ENCODE peak calls at places on chromosomes 2 and 18, in five cellular contexts. R is endothelial cell of umbilical vein, N is ovary, Q is right cardiac atrium, L is GM23338. B is an unnamed sample.

GRCh38 chr18:22188551-22189267 is 19.3 kb downstream of the GATA6 start:
- DNase-seq in R (peak; percentile 51), N (no peak), Q (peak; percentile 81), L (no peak), B (no peak)

GRCh38 chr2:128501022-128501690 is 182.5 kb upstream of the HS6ST1 start:
- DNase-seq in R (no peak), N (no peak), Q (no peak), L (no peak), B (no peak)

GRCh38 chr18:7904529-7904928 is 337.4 kb downstream of the PTPRM start:
- DNase-seq in R (no peak), N (no peak), Q (no peak), L (no peak), B (no peak)

GRCh38 chr2:6958616-6959235 is 41.5 kb downstream of the RNF144A start:
- DNase-seq in R (no peak), N (no peak), Q (no peak), L (no peak), B (peak; percentile 90)

GRCh38 chr18:70276416-70277145 is 12.3 kb upstream of the SOCS6 start:
- DNase-seq in R (no peak), N (no peak), Q (no peak), L (peak; percentile 46), B (no peak)

GRCh38 chr18:44601447-44601846 is 79.2 kb upstream of the SETBP1 start:
- DNase-seq in R (peak; percentile 36), N (no peak), Q (no peak), L (no peak), B (no peak)

GRCh38 chr2:138036522-138036921 is 72.2 kb downstream of the HNMT start:
- DNase-seq in R (no peak), N (no peak), Q (no peak), L (no peak), B (no peak)

GRCh38 chr2:191039616-191040015 is 25.6 kb upstream of the STAT1 start:
- DNase-seq in R (no peak), N (no peak), Q (no peak), L (no peak), B (no peak)

GRCh38 chr2:148675708-148676107 is 31.2 kb downstream of the EPC2 start:
- DNase-seq in R (peak; percentile 51), N (no peak), Q (no peak), L (no peak), B (no peak)

GRCh38 chr2:238513346-238513745 is 86.6 kb downstream of the ASB1 start:
- DNase-seq in R (peak; percentile 36), N (no peak), Q (no peak), L (peak; percentile 85), B (no peak)

GRCh38 chr18:58143391-58143790 is 99.4 kb downstream of the NEDD4L start:
- DNase-seq in R (no peak), N (no peak), Q (no peak), L (no peak), B (no peak)

GRCh38 chr2:149380205-149380604 is 49.8 kb downstream of the LYPD6 start:
- DNase-seq in R (no peak), N (no peak), Q (no peak), L (peak; percentile 25), B (no peak)

GRCh38 chr18:961644-962355 is 57.1 kb downstream of the ADCYAP1 start:
- DNase-seq in R (peak; percentile 77), N (peak; percentile 14), Q (peak; percentile 55), L (peak; percentile 75), B (no peak)

GRCh38 chr2:15967415-15968279 is 27.3 kb downstream of the MYCN start:
- DNase-seq in R (no peak), N (no peak), Q (no peak), L (no peak), B (no peak)

GRCh38 chr2:97995026-97995733 is 568 bp downstream of the TMEM131 start:
- DNase-seq in R (peak; percentile 55), N (no peak), Q (peak; percentile 77), L (peak; percentile 67), B (peak; percentile 57)

GRCh38 chr2:37911296-37911888 is 13.7 kb upstream of the RMDN2 start:
- DNase-seq in R (no peak), N (no peak), Q (no peak), L (no peak), B (no peak)

GRCh38 chr2:223537669-223538601 is 64.2 kb downstream of the SCG2 start:
- DNase-seq in R (peak; percentile 21), N (no peak), Q (no peak), L (no peak), B (no peak)

GRCh38 chr18:24014062-24014985 is at the start of gene TTC39C:
- DNase-seq in R (peak; percentile 29), N (peak; percentile 76), Q (peak; percentile 90), L (peak; percentile 74), B (peak; percentile 79)

GRCh38 chr2:86370579-86370978 is 33.2 kb upstream of the REEP1 start:
- DNase-seq in R (no peak), N (no peak), Q (no peak), L (peak; percentile 12), B (no peak)

GRCh38 chr18:76697441-76697901 is 124.9 kb upstream of the ZNF236 start:
- DNase-seq in R (peak; percentile 47), N (no peak), Q (no peak), L (peak; percentile 36), B (no peak)
- H3K27me3 ChIP-seq in R (no peaks in the 10 kb centered on the region), N (no peaks in the 10 kb centered on the region), Q (no peaks in the 10 kb centered on the region), L (no peaks in the 10 kb centered on the region), B (no peaks in the 10 kb centered on the region)

DNA sequence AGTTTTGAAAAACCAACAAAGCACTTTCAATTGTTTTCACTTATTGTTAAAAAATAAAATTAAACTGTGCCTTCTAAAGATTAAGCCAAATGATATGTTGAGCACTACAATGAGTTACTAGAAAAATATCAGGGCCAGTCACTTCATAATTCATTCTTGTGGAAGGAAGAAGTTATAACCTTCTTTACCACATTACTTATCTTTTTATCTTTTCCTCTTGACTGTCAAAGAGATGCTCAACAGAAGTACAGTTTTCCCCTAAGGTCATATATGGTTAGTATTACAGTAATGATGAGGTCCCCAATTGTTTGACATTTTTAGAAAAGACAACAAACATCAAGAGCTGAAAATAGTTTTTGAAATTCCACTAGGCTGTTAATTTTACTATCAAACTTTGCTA is 9.4 kb downstream of the PELI1 start:
- DNase-seq in R (no peak), N (no peak), Q (no peak), L (no peak), B (no peak)
- H3K4me1 ChIP-seq in R (peaks cover 26% of the 10 kb centered on the region), N (peaks cover 1% of the 10 kb centered on the region), Q (no peaks in the 10 kb centered on the region), L (peaks cover 66% of the 10 kb centered on the region), B (no peaks in the 10 kb centered on the region)

DNA sequence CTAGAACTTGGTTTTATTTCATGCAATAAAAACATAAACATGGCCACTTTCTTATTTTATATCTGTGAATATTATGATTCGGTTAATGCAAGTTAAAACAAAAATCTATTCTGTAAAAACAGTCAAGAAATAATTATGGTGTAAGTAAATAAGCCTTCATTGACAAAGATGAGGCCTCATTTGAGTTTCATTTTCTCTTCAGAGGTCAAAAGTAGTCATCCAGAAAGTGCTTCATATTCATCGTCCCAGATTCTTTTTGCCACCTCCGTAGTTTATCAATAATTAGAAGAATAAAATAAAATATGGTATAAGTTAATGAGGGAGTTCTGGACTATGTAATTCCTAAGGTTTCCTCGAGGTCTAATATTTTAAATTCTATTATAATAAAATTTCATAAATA is 19.4 kb upstream of the HNRNPA3 start:
- DNase-seq in R (no peak), N (no peak), Q (no peak), L (no peak), B (no peak)
- H3K27me3 ChIP-seq in R (no peaks in the 10 kb centered on the region), N (no peaks in the 10 kb centered on the region), Q (no peaks in the 10 kb centered on the region), L (no peaks in the 10 kb centered on the region), B (no peaks in the 10 kb centered on the region)

GRCh38 chr2:45895477-45895876 is 244.0 kb downstream of the PRKCE start:
- DNase-seq in R (no peak), N (no peak), Q (no peak), L (no peak), B (no peak)

GRCh38 chr2:45894211-45894610 is 242.7 kb downstream of the PRKCE start:
- DNase-seq in R (no peak), N (no peak), Q (no peak), L (no peak), B (no peak)

GRCh38 chr2:45897836-45898235 is 246.4 kb downstream of the PRKCE start:
- DNase-seq in R (no peak), N (no peak), Q (no peak), L (no peak), B (no peak)

GRCh38 chr2:45898819-45899218 is 247.3 kb downstream of the PRKCE start:
- DNase-seq in R (peak; percentile 28), N (no peak), Q (peak; percentile 66), L (no peak), B (no peak)

GRCh38 chr2:45896281-45896680 is 244.8 kb downstream of the PRKCE start:
- DNase-seq in R (no peak), N (no peak), Q (no peak), L (no peak), B (no peak)
- H3K4me1 ChIP-seq in R (no peaks in the 10 kb centered on the region), N (peaks cover 4% of the 10 kb centered on the region), Q (peaks cover 28% of the 10 kb centered on the region), L (no peaks in the 10 kb centered on the region), B (no peaks in the 10 kb centered on the region)

GRCh38 chr2:104864751-104865470 is 11.0 kb downstream of the POU3F3 start:
- DNase-seq in R (no peak), N (no peak), Q (no peak), L (peak; percentile 0), B (no peak)

GRCh38 chr2:104866122-104866864 is 12.4 kb downstream of the POU3F3 start:
- DNase-seq in R (no peak), N (no peak), Q (no peak), L (peak; percentile 62), B (no peak)

GRCh38 chr2:104868081-104868806 is 14.3 kb downstream of the POU3F3 start:
- DNase-seq in R (no peak), N (no peak), Q (no peak), L (no peak), B (no peak)

GRCh38 chr2:104866883-104867350 is 13.0 kb downstream of the POU3F3 start:
- DNase-seq in R (no peak), N (no peak), Q (no peak), L (peak; percentile 51), B (no peak)

DNA sequence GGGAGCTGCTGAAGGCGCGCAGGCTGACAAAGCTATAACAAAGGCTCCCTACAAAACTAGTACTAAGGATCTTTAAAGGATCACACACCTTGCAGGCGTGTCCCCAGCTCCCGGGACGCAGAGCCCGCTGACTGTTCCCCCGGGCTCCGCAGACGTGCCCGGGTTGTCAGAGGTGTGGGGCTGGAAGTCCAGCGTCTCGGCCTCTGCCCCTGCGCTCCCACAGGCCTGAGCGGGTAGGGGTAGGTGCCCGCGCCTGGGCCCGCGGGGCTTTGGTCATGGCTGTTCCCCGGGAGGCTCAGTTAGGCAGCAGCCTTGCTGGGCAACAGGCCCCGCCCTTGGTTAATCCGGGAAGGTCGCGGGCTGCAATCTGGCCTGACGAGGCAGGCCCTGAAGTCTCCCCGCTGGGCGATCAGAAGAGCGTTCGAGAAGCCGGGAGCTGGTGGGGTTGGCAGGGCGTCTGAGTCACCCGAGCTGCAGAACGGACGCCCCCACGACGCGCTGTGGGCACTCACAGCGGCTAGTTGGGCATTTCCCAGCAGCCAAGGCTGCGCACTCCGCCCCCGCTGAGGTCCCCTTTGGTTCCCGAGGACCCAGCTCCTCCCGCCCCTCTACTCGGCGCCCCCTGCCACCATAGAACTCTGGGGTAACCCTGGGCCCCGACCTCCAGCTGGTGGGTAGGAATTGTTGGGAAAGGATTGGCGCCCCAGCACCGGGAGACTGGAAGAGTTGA is 13.6 kb downstream of the POU3F3 start:
- DNase-seq in R (no peak), N (no peak), Q (no peak), L (peak; percentile 73), B (no peak)
- H3K27me3 ChIP-seq in R (peaks cover 88% of the 10 kb centered on the region), N (peaks cover 5% of the 10 kb centered on the region), Q (peaks cover 6% of the 10 kb centered on the region), L (peaks cover 100% of the 10 kb centered on the region), B (no peaks in the 10 kb centered on the region)

GRCh38 chr2:66497706-66498596 is 63.0 kb downstream of the MEIS1 start:
- DNase-seq in R (no peak), N (no peak), Q (no peak), L (no peak), B (no peak)
- H3K4me1 ChIP-seq in R (peaks cover 3% of the 10 kb centered on the region), N (peaks cover 17% of the 10 kb centered on the region), Q (peaks cover 7% of the 10 kb centered on the region), L (peaks cover 28% of the 10 kb centered on the region), B (no peaks in the 10 kb centered on the region)